ENCODE peak calls at places on chromosomes 2 and 18, in seven cellular contexts. One of them, this sample, is unnamed.

GRCh38 chr2:134360750-134361487 is 107.0 kb downstream of the MGAT5 start:
- DNase-seq in iris pigment epithelial cell: no peak
- DNase-seq in AG20443: no peak
- DNase-seq in renal cortical epithelial cell: no peak
- DNase-seq in GM13976: no peak
- DNase-seq in thoracic aorta: no peak
- DNase-seq in adrenal gland: no peak
- DNase-seq in this sample: no peak

GRCh38 chr2:209942936-209943605 is 59.4 kb upstream of the RPE start:
- DNase-seq in thoracic aorta: no peak
- DNase-seq in renal cortical epithelial cell: no peak
- DNase-seq in GM13976: no peak
- DNase-seq in iris pigment epithelial cell: no peak
- DNase-seq in adrenal gland: no peak
- DNase-seq in AG20443: no peak
- DNase-seq in this sample: no peak

GRCh38 chr2:219573166-219573565 is 1.1 kb downstream of the INHA start:
- DNase-seq in GM13976: no peak
- DNase-seq in AG20443: no peak
- DNase-seq in adrenal gland: no peak
- DNase-seq in thoracic aorta: no peak
- DNase-seq in renal cortical epithelial cell: no peak
- DNase-seq in iris pigment epithelial cell: no peak
- DNase-seq in this sample: no peak

GRCh38 chr2:55923091-55923977 is at the start of gene EFEMP1:
- DNase-seq in renal cortical epithelial cell: peak; percentile 36
- DNase-seq in GM13976: peak; percentile 32
- DNase-seq in thoracic aorta: peak; percentile 24
- DNase-seq in iris pigment epithelial cell: peak; percentile 78
- DNase-seq in adrenal gland: peak; percentile 40
- DNase-seq in AG20443: peak; percentile 92
- DNase-seq in this sample: peak; percentile 86

GRCh38 chr2:111227716-111228141 is 107.0 kb downstream of the BCL2L11 start:
- DNase-seq in iris pigment epithelial cell: peak; percentile 77
- DNase-seq in thoracic aorta: no peak
- DNase-seq in renal cortical epithelial cell: peak; percentile 86
- DNase-seq in adrenal gland: no peak
- DNase-seq in AG20443: peak; percentile 93
- DNase-seq in GM13976: no peak
- DNase-seq in this sample: no peak

GRCh38 chr2:235866373-235866772 is 301.8 kb downstream of the GBX2 start:
- DNase-seq in iris pigment epithelial cell: no peak
- DNase-seq in renal cortical epithelial cell: no peak
- DNase-seq in AG20443: no peak
- DNase-seq in thoracic aorta: no peak
- DNase-seq in adrenal gland: no peak
- DNase-seq in GM13976: no peak
- DNase-seq in this sample: no peak

GRCh38 chr2:223688094-223688835 is 86.1 kb upstream of the SCG2 start:
- DNase-seq in AG20443: no peak
- DNase-seq in iris pigment epithelial cell: no peak
- DNase-seq in thoracic aorta: no peak
- DNase-seq in GM13976: no peak
- DNase-seq in adrenal gland: no peak
- DNase-seq in renal cortical epithelial cell: no peak
- DNase-seq in this sample: peak; percentile 49

GRCh38 chr2:234058881-234059280 is 8.4 kb downstream of the SPP2 start:
- DNase-seq in adrenal gland: no peak
- DNase-seq in thoracic aorta: no peak
- DNase-seq in AG20443: no peak
- DNase-seq in GM13976: no peak
- DNase-seq in iris pigment epithelial cell: no peak
- DNase-seq in renal cortical epithelial cell: no peak
- DNase-seq in this sample: no peak

GRCh38 chr2:41510108-41510507 is 537.7 kb upstream of the PKDCC start:
- DNase-seq in adrenal gland: no peak
- DNase-seq in thoracic aorta: no peak
- DNase-seq in renal cortical epithelial cell: no peak
- DNase-seq in AG20443: no peak
- DNase-seq in GM13976: no peak
- DNase-seq in iris pigment epithelial cell: no peak
- DNase-seq in this sample: no peak

GRCh38 chr2:168277276-168277675 is 29.9 kb upstream of the STK39 start:
- DNase-seq in AG20443: no peak
- DNase-seq in iris pigment epithelial cell: no peak
- DNase-seq in GM13976: no peak
- DNase-seq in adrenal gland: no peak
- DNase-seq in renal cortical epithelial cell: peak; percentile 34
- DNase-seq in thoracic aorta: no peak
- DNase-seq in this sample: no peak

GRCh38 chr2:10471046-10471571 is 23.0 kb upstream of the ODC1 start:
- DNase-seq in adrenal gland: no peak
- DNase-seq in iris pigment epithelial cell: no peak
- DNase-seq in AG20443: no peak
- DNase-seq in renal cortical epithelial cell: no peak
- DNase-seq in GM13976: no peak
- DNase-seq in thoracic aorta: no peak
- DNase-seq in this sample: no peak

GRCh38 chr2:18596993-18597392 is 7.6 kb upstream of the NT5C1B start:
- DNase-seq in iris pigment epithelial cell: no peak
- DNase-seq in AG20443: no peak
- DNase-seq in renal cortical epithelial cell: no peak
- DNase-seq in GM13976: no peak
- DNase-seq in adrenal gland: no peak
- DNase-seq in thoracic aorta: no peak
- DNase-seq in this sample: no peak

GRCh38 chr2:230439590-230439989 is 23.6 kb downstream of the SP100 start:
- DNase-seq in iris pigment epithelial cell: no peak
- DNase-seq in thoracic aorta: no peak
- DNase-seq in adrenal gland: no peak
- DNase-seq in AG20443: no peak
- DNase-seq in renal cortical epithelial cell: no peak
- DNase-seq in GM13976: no peak
- DNase-seq in this sample: no peak

GRCh38 chr2:72271766-72272615 is 124.3 kb upstream of the CYP26B1 start:
- DNase-seq in thoracic aorta: no peak
- DNase-seq in renal cortical epithelial cell: peak; percentile 25
- DNase-seq in adrenal gland: peak; percentile 18
- DNase-seq in AG20443: no peak
- DNase-seq in iris pigment epithelial cell: peak; percentile 40
- DNase-seq in GM13976: no peak
- DNase-seq in this sample: no peak

GRCh38 chr2:14661163-14661562 is 28.6 kb downstream of the LRATD1 start:
- DNase-seq in adrenal gland: no peak
- DNase-seq in AG20443: no peak
- DNase-seq in iris pigment epithelial cell: no peak
- DNase-seq in thoracic aorta: no peak
- DNase-seq in renal cortical epithelial cell: no peak
- DNase-seq in GM13976: no peak
- DNase-seq in this sample: no peak

GRCh38 chr2:219362524-219363164 is 25.1 kb downstream of the DNPEP start:
- DNase-seq in iris pigment epithelial cell: peak; percentile 97
- DNase-seq in renal cortical epithelial cell: peak; percentile 56
- DNase-seq in GM13976: peak; percentile 31
- DNase-seq in adrenal gland: peak; percentile 74
- DNase-seq in AG20443: peak; percentile 90
- DNase-seq in thoracic aorta: no peak
- DNase-seq in this sample: no peak

GRCh38 chr2:120465012-120465700 is 119.2 kb downstream of the INHBB start:
- DNase-seq in GM13976: no peak
- DNase-seq in iris pigment epithelial cell: no peak
- DNase-seq in AG20443: no peak
- DNase-seq in renal cortical epithelial cell: no peak
- DNase-seq in thoracic aorta: no peak
- DNase-seq in adrenal gland: no peak
- DNase-seq in this sample: no peak

GRCh38 chr2:124310671-124311070 is 285.6 kb downstream of the CNTNAP5 start:
- DNase-seq in GM13976: no peak
- DNase-seq in thoracic aorta: no peak
- DNase-seq in AG20443: no peak
- DNase-seq in renal cortical epithelial cell: no peak
- DNase-seq in iris pigment epithelial cell: no peak
- DNase-seq in adrenal gland: no peak
- DNase-seq in this sample: no peak

GRCh38 chr2:235575904-235576303 is 82.1 kb downstream of the AGAP1 start:
- DNase-seq in iris pigment epithelial cell: no peak
- DNase-seq in GM13976: no peak
- DNase-seq in adrenal gland: no peak
- DNase-seq in renal cortical epithelial cell: no peak
- DNase-seq in AG20443: no peak
- DNase-seq in thoracic aorta: no peak
- DNase-seq in this sample: no peak

GRCh38 chr18:50559750-50560680 is at the start of gene MAPK4:
- DNase-seq in iris pigment epithelial cell: peak; percentile 27
- DNase-seq in adrenal gland: peak; percentile 43
- DNase-seq in GM13976: peak; percentile 73
- DNase-seq in AG20443: peak; percentile 76
- DNase-seq in renal cortical epithelial cell: no peak
- DNase-seq in thoracic aorta: no peak
- DNase-seq in this sample: peak; percentile 78

GRCh38 chr2:186443851-186444250 is 42.2 kb upstream of the ZC3H15 start:
- DNase-seq in thoracic aorta: no peak
- DNase-seq in renal cortical epithelial cell: no peak
- DNase-seq in AG20443: no peak
- DNase-seq in GM13976: no peak
- DNase-seq in adrenal gland: no peak
- DNase-seq in iris pigment epithelial cell: no peak
- DNase-seq in this sample: no peak

GRCh38 chr2:230335864-230336506 is 9.0 kb downstream of the SP140L start:
- DNase-seq in thoracic aorta: no peak
- DNase-seq in AG20443: no peak
- DNase-seq in adrenal gland: no peak
- DNase-seq in GM13976: no peak
- DNase-seq in iris pigment epithelial cell: no peak
- DNase-seq in renal cortical epithelial cell: no peak
- DNase-seq in this sample: no peak

GRCh38 chr2:151637284-151637781 is 96.9 kb downstream of the NEB start:
- DNase-seq in renal cortical epithelial cell: no peak
- DNase-seq in iris pigment epithelial cell: no peak
- DNase-seq in GM13976: peak; percentile 13
- DNase-seq in adrenal gland: no peak
- DNase-seq in AG20443: no peak
- DNase-seq in thoracic aorta: no peak
- DNase-seq in this sample: no peak

GRCh38 chr2:36770542-36771287 is 74.2 kb downstream of the VIT start:
- DNase-seq in adrenal gland: no peak
- DNase-seq in GM13976: peak; percentile 68
- DNase-seq in renal cortical epithelial cell: no peak
- DNase-seq in iris pigment epithelial cell: peak; percentile 66
- DNase-seq in AG20443: peak; percentile 77
- DNase-seq in thoracic aorta: no peak
- DNase-seq in this sample: peak; percentile 73

GRCh38 chr2:44770221-44771187 is 171.0 kb upstream of the SIX3 start:
- DNase-seq in adrenal gland: no peak
- DNase-seq in iris pigment epithelial cell: no peak
- DNase-seq in renal cortical epithelial cell: no peak
- DNase-seq in AG20443: no peak
- DNase-seq in thoracic aorta: no peak
- DNase-seq in GM13976: no peak
- DNase-seq in this sample: no peak

GRCh38 chr2:96596596-96596995 is 41.5 kb downstream of the KANSL3 start:
- DNase-seq in GM13976: no peak
- DNase-seq in thoracic aorta: no peak
- DNase-seq in AG20443: no peak
- DNase-seq in renal cortical epithelial cell: no peak
- DNase-seq in iris pigment epithelial cell: no peak
- DNase-seq in adrenal gland: no peak
- DNase-seq in this sample: no peak

This sample was measured in ecto neural progenitor cell.